ENCODE peak calls at places on chromosomes 6 and 20, in ten cellular contexts. One of them, this sample, is unnamed.

GRCh38 chr6:137852346-137852745 is 14.7 kb upstream of the TNFAIP3 start:
- DNase-seq in IMR-90: peak; percentile 38
- DNase-seq in heart left ventricle: no peak
- DNase-seq in Peyer's patch: no peak
- DNase-seq in thyroid gland: no peak
- DNase-seq in A549: no peak
- DNase-seq in upper lobe of left lung: no peak
- DNase-seq in prostate gland: no peak
- DNase-seq in sigmoid colon: no peak
- DNase-seq in endothelial cell of umbilical vein: no peak
- DNase-seq in this sample: no peak

GRCh38 chr6:3373597-3374203 is 83.2 kb downstream of the SLC22A23 start:
- DNase-seq in heart left ventricle: no peak
- DNase-seq in thyroid gland: no peak
- DNase-seq in endothelial cell of umbilical vein: no peak
- DNase-seq in Peyer's patch: no peak
- DNase-seq in upper lobe of left lung: no peak
- DNase-seq in prostate gland: no peak
- DNase-seq in A549: no peak
- DNase-seq in IMR-90: no peak
- DNase-seq in sigmoid colon: peak; percentile 10
- DNase-seq in this sample: no peak

GRCh38 chr6:106226676-106227075 is 98.9 kb downstream of the ATG5 start:
- DNase-seq in sigmoid colon: no peak
- DNase-seq in Peyer's patch: no peak
- DNase-seq in thyroid gland: no peak
- DNase-seq in A549: no peak
- DNase-seq in upper lobe of left lung: no peak
- DNase-seq in IMR-90: no peak
- DNase-seq in heart left ventricle: no peak
- DNase-seq in endothelial cell of umbilical vein: no peak
- DNase-seq in prostate gland: no peak
- DNase-seq in this sample: no peak

GRCh38 chr6:56720882-56721281 is 78.2 kb upstream of the DST start:
- DNase-seq in thyroid gland: no peak
- DNase-seq in sigmoid colon: no peak
- DNase-seq in upper lobe of left lung: peak; percentile 39
- DNase-seq in Peyer's patch: no peak
- DNase-seq in endothelial cell of umbilical vein: no peak
- DNase-seq in heart left ventricle: no peak
- DNase-seq in IMR-90: no peak
- DNase-seq in A549: no peak
- DNase-seq in prostate gland: no peak
- DNase-seq in this sample: no peak

GRCh38 chr6:126033696-126034095 is 47.4 kb downstream of the TRMT11 start:
- DNase-seq in upper lobe of left lung: no peak
- DNase-seq in sigmoid colon: peak; percentile 64
- DNase-seq in heart left ventricle: peak; percentile 25
- DNase-seq in prostate gland: peak; percentile 27
- DNase-seq in endothelial cell of umbilical vein: peak; percentile 78
- DNase-seq in A549: peak; percentile 29
- DNase-seq in Peyer's patch: peak; percentile 55
- DNase-seq in IMR-90: peak; percentile 91
- DNase-seq in thyroid gland: peak; percentile 8
- DNase-seq in this sample: peak; percentile 29

GRCh38 chr6:64777941-64778785 is 928.9 kb downstream of the EYS start:
- DNase-seq in A549: no peak
- DNase-seq in prostate gland: no peak
- DNase-seq in IMR-90: peak; percentile 10
- DNase-seq in endothelial cell of umbilical vein: peak; percentile 15
- DNase-seq in thyroid gland: no peak
- DNase-seq in Peyer's patch: no peak
- DNase-seq in sigmoid colon: no peak
- DNase-seq in heart left ventricle: no peak
- DNase-seq in upper lobe of left lung: no peak
- DNase-seq in this sample: no peak

GRCh38 chr6:7431594-7432390 is 42.2 kb downstream of the RIOK1 start:
- DNase-seq in Peyer's patch: no peak
- DNase-seq in heart left ventricle: no peak
- DNase-seq in upper lobe of left lung: peak; percentile 47
- DNase-seq in endothelial cell of umbilical vein: no peak
- DNase-seq in prostate gland: no peak
- DNase-seq in sigmoid colon: no peak
- DNase-seq in A549: no peak
- DNase-seq in IMR-90: peak; percentile 7
- DNase-seq in thyroid gland: peak; percentile 63
- DNase-seq in this sample: no peak

GRCh38 chr20:18984238-18985200 is 170.9 kb downstream of the SCP2D1 start:
- DNase-seq in A549: no peak
- DNase-seq in upper lobe of left lung: no peak
- DNase-seq in prostate gland: no peak
- DNase-seq in heart left ventricle: no peak
- DNase-seq in Peyer's patch: no peak
- DNase-seq in IMR-90: no peak
- DNase-seq in sigmoid colon: no peak
- DNase-seq in endothelial cell of umbilical vein: no peak
- DNase-seq in thyroid gland: no peak
- DNase-seq in this sample: no peak

GRCh38 chr6:73722318-73723060 is 26.5 kb downstream of the CD109 start:
- DNase-seq in upper lobe of left lung: no peak
- DNase-seq in prostate gland: no peak
- DNase-seq in A549: no peak
- DNase-seq in sigmoid colon: no peak
- DNase-seq in IMR-90: peak; percentile 93
- DNase-seq in thyroid gland: no peak
- DNase-seq in endothelial cell of umbilical vein: peak; percentile 91
- DNase-seq in heart left ventricle: no peak
- DNase-seq in Peyer's patch: no peak
- DNase-seq in this sample: no peak

GRCh38 chr6:147262943-147263342 is 58.7 kb downstream of the STXBP5 start:
- DNase-seq in IMR-90: no peak
- DNase-seq in A549: no peak
- DNase-seq in Peyer's patch: no peak
- DNase-seq in thyroid gland: no peak
- DNase-seq in sigmoid colon: no peak
- DNase-seq in upper lobe of left lung: no peak
- DNase-seq in endothelial cell of umbilical vein: peak; percentile 15
- DNase-seq in heart left ventricle: no peak
- DNase-seq in prostate gland: no peak
- DNase-seq in this sample: no peak

GRCh38 chr6:51019785-51020184 is 201.1 kb downstream of the TFAP2B start:
- DNase-seq in Peyer's patch: no peak
- DNase-seq in upper lobe of left lung: no peak
- DNase-seq in heart left ventricle: no peak
- DNase-seq in thyroid gland: no peak
- DNase-seq in prostate gland: no peak
- DNase-seq in A549: no peak
- DNase-seq in endothelial cell of umbilical vein: no peak
- DNase-seq in sigmoid colon: no peak
- DNase-seq in IMR-90: no peak
- DNase-seq in this sample: no peak

GRCh38 chr6:138377844-138378243 is at the start of gene SMIM28:
- DNase-seq in endothelial cell of umbilical vein: no peak
- DNase-seq in A549: no peak
- DNase-seq in sigmoid colon: no peak
- DNase-seq in heart left ventricle: no peak
- DNase-seq in upper lobe of left lung: peak; percentile 8
- DNase-seq in Peyer's patch: no peak
- DNase-seq in IMR-90: no peak
- DNase-seq in prostate gland: no peak
- DNase-seq in thyroid gland: peak; percentile 40
- DNase-seq in this sample: no peak

GRCh38 chr6:136822051-136822378 is 377 bp upstream of the PEX7 start:
- DNase-seq in prostate gland: peak; percentile 7
- DNase-seq in endothelial cell of umbilical vein: no peak
- DNase-seq in Peyer's patch: no peak
- DNase-seq in upper lobe of left lung: no peak
- DNase-seq in IMR-90: peak; percentile 62
- DNase-seq in A549: peak; percentile 3
- DNase-seq in thyroid gland: peak; percentile 39
- DNase-seq in heart left ventricle: no peak
- DNase-seq in sigmoid colon: no peak
- DNase-seq in this sample: no peak

GRCh38 chr6:117265425-117266266 is at the start of gene VGLL2:
- DNase-seq in upper lobe of left lung: peak; percentile 87
- DNase-seq in IMR-90: peak; percentile 18
- DNase-seq in endothelial cell of umbilical vein: peak; percentile 12
- DNase-seq in heart left ventricle: no peak
- DNase-seq in A549: peak; percentile 16
- DNase-seq in thyroid gland: peak; percentile 25
- DNase-seq in prostate gland: no peak
- DNase-seq in Peyer's patch: no peak
- DNase-seq in sigmoid colon: peak; percentile 65
- DNase-seq in this sample: peak; percentile 47
- H3K4me3 ChIP-seq in upper lobe of left lung: peak within 1 kb of the TSS; percentile 41
- H3K4me3 ChIP-seq in IMR-90: peak within 1 kb of the TSS; percentile 24
- H3K4me3 ChIP-seq in endothelial cell of umbilical vein: no peak within 1 kb of the TSS
- H3K4me3 ChIP-seq in heart left ventricle: peak within 1 kb of the TSS; percentile 39
- H3K4me3 ChIP-seq in A549: peak within 1 kb of the TSS; percentile 41
- H3K4me3 ChIP-seq in thyroid gland: no peak within 1 kb of the TSS
- H3K4me3 ChIP-seq in prostate gland: peak within 1 kb of the TSS; percentile 19
- H3K4me3 ChIP-seq in Peyer's patch: peak within 1 kb of the TSS; percentile 38
- H3K4me3 ChIP-seq in sigmoid colon: peak within 1 kb of the TSS; percentile 52
- H3K4me3 ChIP-seq in this sample: peak within 1 kb of the TSS; percentile 11

GRCh38 chr6:131135244-131136020 is at the start of gene AKAP7:
- DNase-seq in A549: peak; percentile 74
- DNase-seq in prostate gland: peak; percentile 53
- DNase-seq in upper lobe of left lung: peak; percentile 96
- DNase-seq in heart left ventricle: peak; percentile 77
- DNase-seq in thyroid gland: peak; percentile 75
- DNase-seq in sigmoid colon: peak; percentile 84
- DNase-seq in Peyer's patch: peak; percentile 80
- DNase-seq in endothelial cell of umbilical vein: peak; percentile 67
- DNase-seq in IMR-90: peak; percentile 39
- DNase-seq in this sample: peak; percentile 75
- TF ChIP-seq POLR2A in A549: peak; percentile 51
- TF ChIP-seq POLR2A in prostate gland: peak; percentile 19
- TF ChIP-seq POLR2A in upper lobe of left lung: no peak
- TF ChIP-seq POLR2A in heart left ventricle: no peak
- TF ChIP-seq POLR2A in thyroid gland: peak; percentile 71
- TF ChIP-seq POLR2A in sigmoid colon: peak; percentile 22
- TF ChIP-seq POLR2A in Peyer's patch: peak; percentile 40
- TF ChIP-seq POLR2A in endothelial cell of umbilical vein: peak; percentile 64
- TF ChIP-seq POLR2A in IMR-90: no peak
- TF ChIP-seq POLR2A in this sample: peak; percentile 64

DNA sequence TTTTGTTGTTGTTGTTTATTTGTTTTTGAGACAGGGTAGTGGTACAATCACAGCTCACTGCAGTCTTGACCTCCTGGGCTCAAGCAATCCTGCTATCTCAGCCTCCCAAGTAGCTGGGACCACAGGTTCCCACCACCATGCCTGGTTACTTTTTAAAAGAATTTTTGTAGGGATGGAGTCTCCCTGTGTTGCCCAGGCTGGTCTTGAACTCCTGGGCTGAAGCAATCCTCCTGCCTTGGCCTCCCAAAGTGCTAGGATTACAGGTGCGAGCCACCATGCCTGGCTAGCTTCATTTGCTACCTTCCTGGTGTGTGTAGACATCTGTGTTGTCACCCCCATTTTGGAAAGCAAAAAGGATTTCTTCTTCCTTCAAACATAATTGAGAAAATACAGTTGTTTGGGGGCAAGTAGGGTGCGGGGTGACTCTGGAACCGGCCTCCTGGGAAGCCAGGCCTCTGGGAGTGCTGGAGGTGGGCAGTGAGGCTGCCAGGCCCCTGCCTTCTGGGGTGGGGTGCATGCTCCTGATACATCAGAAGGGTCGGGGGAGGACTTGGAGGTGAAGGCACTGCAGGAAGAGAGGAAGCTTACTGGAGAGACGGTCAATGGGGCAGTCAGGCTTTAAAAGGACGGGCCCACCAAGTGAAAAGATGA is 28.4 kb downstream of the SYNJ2 start:
- DNase-seq in heart left ventricle: no peak
- DNase-seq in A549: no peak
- DNase-seq in prostate gland: no peak
- DNase-seq in upper lobe of left lung: no peak
- DNase-seq in Peyer's patch: no peak
- DNase-seq in thyroid gland: no peak
- DNase-seq in sigmoid colon: peak; percentile 45
- DNase-seq in IMR-90: no peak
- DNase-seq in endothelial cell of umbilical vein: no peak
- DNase-seq in this sample: no peak
- H3K4me3 ChIP-seq in heart left ventricle: no peak overlapping the region
- H3K4me3 ChIP-seq in A549: no peak overlapping the region
- H3K4me3 ChIP-seq in prostate gland: no peak overlapping the region
- H3K4me3 ChIP-seq in upper lobe of left lung: no peak overlapping the region
- H3K4me3 ChIP-seq in Peyer's patch: no peak overlapping the region
- H3K4me3 ChIP-seq in thyroid gland: no peak overlapping the region
- H3K4me3 ChIP-seq in sigmoid colon: no peak overlapping the region
- H3K4me3 ChIP-seq in IMR-90: no peak overlapping the region
- H3K4me3 ChIP-seq in endothelial cell of umbilical vein: no peak overlapping the region
- H3K4me3 ChIP-seq in this sample: no peak overlapping the region

GRCh38 chr6:31815025-31815838 is at the start of the genes HSPA1A and HSPA1L:
- DNase-seq in sigmoid colon: peak; percentile 99
- DNase-seq in A549: peak; percentile 93
- DNase-seq in thyroid gland: peak; percentile 93
- DNase-seq in prostate gland: peak; percentile 97
- DNase-seq in upper lobe of left lung: peak; percentile 90
- DNase-seq in IMR-90: peak; percentile 95
- DNase-seq in Peyer's patch: peak; percentile 96
- DNase-seq in heart left ventricle: peak; percentile 97
- DNase-seq in endothelial cell of umbilical vein: peak; percentile 97
- DNase-seq in this sample: peak; percentile 94

GRCh38 chr6:31822038-31822821 is 5.3 kb upstream of the HSPA1B start:
- DNase-seq in Peyer's patch: peak; percentile 89
- DNase-seq in heart left ventricle: peak; percentile 89
- DNase-seq in upper lobe of left lung: no peak
- DNase-seq in prostate gland: peak; percentile 89
- DNase-seq in endothelial cell of umbilical vein: peak; percentile 77
- DNase-seq in IMR-90: peak; percentile 64
- DNase-seq in A549: peak; percentile 32
- DNase-seq in sigmoid colon: peak; percentile 97
- DNase-seq in thyroid gland: peak; percentile 89
- DNase-seq in this sample: peak; percentile 94

GRCh38 chr6:31814677-31815024 is 432 bp downstream of the HSPA1L start:
- DNase-seq in thyroid gland: peak; percentile 98
- DNase-seq in sigmoid colon: peak; percentile 99
- DNase-seq in upper lobe of left lung: no peak
- DNase-seq in A549: peak; percentile 91
- DNase-seq in endothelial cell of umbilical vein: peak; percentile 96
- DNase-seq in heart left ventricle: peak; percentile 97
- DNase-seq in IMR-90: peak; percentile 97
- DNase-seq in Peyer's patch: peak; percentile 96
- DNase-seq in prostate gland: peak; percentile 98
- DNase-seq in this sample: peak; percentile 96

GRCh38 chr6:31821301-31822037 is 6.1 kb upstream of the HSPA1B start:
- DNase-seq in thyroid gland: peak; percentile 69
- DNase-seq in sigmoid colon: peak; percentile 89
- DNase-seq in IMR-90: peak; percentile 30
- DNase-seq in upper lobe of left lung: peak; percentile 94
- DNase-seq in prostate gland: peak; percentile 59
- DNase-seq in heart left ventricle: peak; percentile 73
- DNase-seq in A549: peak; percentile 30
- DNase-seq in endothelial cell of umbilical vein: peak; percentile 69
- DNase-seq in Peyer's patch: peak; percentile 85
- DNase-seq in this sample: peak; percentile 69

DNA sequence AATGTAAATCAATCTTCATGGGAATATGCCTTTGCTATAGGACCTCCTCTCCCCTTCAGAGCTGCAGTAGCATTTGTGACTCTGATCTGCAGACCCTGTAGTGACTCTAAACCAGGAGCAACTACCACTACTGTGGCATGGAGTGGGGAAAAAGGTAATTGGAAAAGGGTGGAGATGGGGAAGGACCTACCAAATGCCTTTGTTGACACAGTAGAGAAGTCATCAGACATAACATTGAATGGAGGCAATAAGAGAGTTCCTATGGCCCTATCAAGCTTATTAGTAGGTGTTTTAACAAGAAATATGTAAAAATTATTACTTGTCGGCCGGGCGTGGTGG is 4.7 kb downstream of the HSPA1A start:
- DNase-seq in upper lobe of left lung: no peak
- DNase-seq in Peyer's patch: no peak
- DNase-seq in sigmoid colon: no peak
- DNase-seq in prostate gland: no peak
- DNase-seq in thyroid gland: no peak
- DNase-seq in endothelial cell of umbilical vein: no peak
- DNase-seq in IMR-90: no peak
- DNase-seq in A549: no peak
- DNase-seq in heart left ventricle: no peak
- DNase-seq in this sample: no peak
- TF ChIP-seq POLR2A in upper lobe of left lung: no peak
- TF ChIP-seq POLR2A in Peyer's patch: no peak
- TF ChIP-seq POLR2A in sigmoid colon: no peak
- TF ChIP-seq POLR2A in prostate gland: no peak
- TF ChIP-seq POLR2A in thyroid gland: no peak
- TF ChIP-seq POLR2A in endothelial cell of umbilical vein: no peak
- TF ChIP-seq POLR2A in IMR-90: no peak
- TF ChIP-seq POLR2A in A549: peak; percentile 20
- TF ChIP-seq POLR2A in heart left ventricle: no peak
- TF ChIP-seq POLR2A in this sample: no peak

This sample was measured in body of pancreas.